ENCODE peak calls at places on chromosomes 4 and X, in six cellular contexts. K is AG09319, T is IMR-90, P is GM13976, Y is RWPE1, G is AG10803. U is an unnamed sample.

GRCh38 chr4:169485791-169486742 is 126.3 kb downstream of the NEK1 start:
- DNase-seq in Y (peak), K (no peak), P (peak), G (peak), T (peak), U (peak)

GRCh38 chr4:173485164-173485563 is 44.9 kb downstream of the HAND2 start:
- DNase-seq in K (no peak), T (peak), Y (no peak), P (no peak), G (peak), U (no peak)

GRCh38 chr4:102430511-102430910 is 70.6 kb upstream of the NFKB1 start:
- DNase-seq in K (no peak), T (peak), Y (no peak), G (peak), P (no peak), U (peak)

GRCh38 chr4:8740666-8741395 is 130.8 kb downstream of the HMX1 start:
- DNase-seq in K (no peak), G (no peak), T (no peak), P (peak), Y (no peak), U (no peak)

GRCh38 chr4:112316333-112316732 is 19.2 kb downstream of the ALPK1 start:
- DNase-seq in Y (no peak), P (no peak), K (no peak), G (no peak), T (no peak), U (no peak)

GRCh38 chr4:94399277-94399676 is 52.5 kb upstream of the PDLIM5 start:
- DNase-seq in G (no peak), P (no peak), Y (no peak), K (no peak), T (no peak), U (no peak)

GRCh38 chr4:70183168-70183939 is 12.2 kb upstream of the ODAM start:
- DNase-seq in G (peak), Y (peak), P (no peak), K (peak), T (peak), U (peak)

GRCh38 chr4:148514041-148514440 is 71.8 kb upstream of the NR3C2 start:
- DNase-seq in P (no peak), G (no peak), T (peak), Y (peak), K (no peak), U (no peak)

GRCh38 chrX:104347860-104348259 is 93.1 kb upstream of the ESX1 start:
- DNase-seq in G (no peak), P (no peak), Y (no peak), K (no peak), T (no peak), U (peak)

GRCh38 chrX:101407167-101407747 is 468 bp downstream of the GLA start:
- DNase-seq in P (no peak), T (no peak), G (no peak), Y (no peak), K (no peak), U (no peak)

GRCh38 chrX:108261541-108262218 is 170.1 kb downstream of the ATG4A start:
- DNase-seq in T (peak), K (peak), Y (peak), P (no peak), G (no peak), U (peak)

GRCh38 chr4:10579700-10580099 is 104.9 kb downstream of the CLNK start:
- DNase-seq in T (no peak), K (no peak), G (no peak), Y (no peak), P (no peak), U (no peak)

GRCh38 chrX:121154858-121155404 is 107.5 kb downstream of the GLUD2 start:
- DNase-seq in Y (no peak), K (no peak), P (no peak), T (no peak), G (no peak), U (no peak)

GRCh38 chr4:79241846-79242245 is 84.0 kb downstream of the NAA11 start:
- DNase-seq in G (peak), K (no peak), T (peak), P (no peak), Y (no peak), U (peak)

GRCh38 chr4:84436812-84437211 is 62.3 kb downstream of the NKX6-1 start:
- DNase-seq in T (no peak), G (no peak), P (no peak), K (no peak), Y (no peak), U (no peak)

GRCh38 chr4:121073672-121074386 is 1.5 kb upstream of the NDNF start:
- DNase-seq in G (no peak), T (no peak), P (no peak), K (no peak), Y (no peak), U (no peak)

GRCh38 chrX:131366387-131366786 is 77.3 kb upstream of the IGSF1 start:
- DNase-seq in T (no peak), G (no peak), Y (no peak), K (no peak), P (no peak), U (no peak)

GRCh38 chrX:19017271-19017670 is 33.4 kb upstream of the PHKA2 start:
- DNase-seq in K (no peak), Y (peak), G (peak), T (peak), P (peak), U (peak)

GRCh38 chrX:46059316-46059715 is 485.9 kb downstream of the ZNF674 start:
- DNase-seq in T (no peak), K (no peak), G (no peak), Y (no peak), P (no peak), U (no peak)

GRCh38 chr4:153326513-153326912 is 18.0 kb upstream of the MND1 start:
- DNase-seq in T (peak), G (no peak), P (no peak), K (no peak), Y (no peak), U (no peak)

GRCh38 chr4:22573198-22573597 is 57.3 kb upstream of the ADGRA3 start:
- DNase-seq in K (no peak), G (no peak), T (no peak), P (no peak), Y (peak), U (no peak)

GRCh38 chr4:157271166-157271869 is 50.8 kb downstream of the GRIA2 start:
- DNase-seq in G (no peak), T (no peak), Y (no peak), K (no peak), P (no peak), U (no peak)

GRCh38 chr4:116878280-116878679 is 207.1 kb downstream of the TRAM1L1 start:
- DNase-seq in Y (no peak), G (no peak), K (no peak), P (no peak), T (no peak), U (no peak)

GRCh38 chrX:16646366-16647168 is 3.4 kb upstream of the S100G start:
- DNase-seq in Y (no peak), P (no peak), G (no peak), K (no peak), T (no peak), U (no peak)

GRCh38 chrX:68945081-68945602 is 116.3 kb downstream of the EFNB1 start:
- DNase-seq in P (no peak), K (no peak), Y (no peak), T (no peak), G (no peak), U (no peak)

GRCh38 chr4:102586644-102587021 is 85.5 kb downstream of the NFKB1 start:
- DNase-seq in T (no peak), P (no peak), K (no peak), G (no peak), Y (no peak), U (no peak)

GRCh38 chr4:24303926-24304325 is 280.4 kb downstream of the DHX15 start:
- DNase-seq in Y (no peak), G (no peak), K (no peak), T (no peak), P (no peak), U (no peak)

GRCh38 chr4:152321923-152322322 is 214.0 kb downstream of the FBXW7 start:
- DNase-seq in P (no peak), G (no peak), T (no peak), K (no peak), Y (no peak), U (no peak)
- TF ChIP-seq CTCF in P (no peak), G (peak), T (no peak), K (no peak), Y (no peak), U (no peak)

GRCh38 chr4:21134994-21135393 is 434.7 kb downstream of the PACRGL start:
- DNase-seq in T (no peak), P (no peak), Y (no peak), G (peak), K (no peak), U (peak)
- TF ChIP-seq CTCF in T (no peak), P (no peak), Y (no peak), G (peak), K (no peak), U (no peak)

DNA sequence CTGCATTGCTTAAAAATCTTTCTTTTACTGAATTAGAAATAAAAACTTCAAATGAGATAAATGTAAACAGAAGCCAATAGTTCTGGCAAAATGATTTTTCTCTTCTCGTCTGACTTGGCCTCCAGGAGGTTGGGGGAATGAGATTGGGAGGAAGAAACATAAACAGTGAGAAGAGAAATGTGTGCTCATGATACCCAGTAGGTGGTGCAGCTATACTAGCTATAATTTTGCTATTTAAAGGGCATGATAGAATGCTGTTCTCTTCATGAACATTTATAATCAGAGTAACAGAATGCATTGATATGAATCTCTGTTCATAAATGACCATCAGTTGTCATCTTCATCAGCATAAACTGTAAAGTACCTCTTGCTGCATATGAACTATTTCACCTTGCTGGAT is 85.5 kb downstream of the TACR3 start:
- DNase-seq in Y (peak), K (no peak), P (no peak), G (no peak), T (no peak), U (no peak)
- TF ChIP-seq CTCF in Y (no peak), K (no peak), P (no peak), G (no peak), T (no peak), U (no peak)

GRCh38 chr4:167020410-167020809 is 213.9 kb downstream of the SPOCK3 start:
- DNase-seq in K (no peak), T (no peak), G (no peak), Y (no peak), P (no peak), U (peak)
- TF ChIP-seq CTCF in K (no peak), T (no peak), G (no peak), Y (no peak), P (peak), U (peak)

GRCh38 chr4:164011791-164012190 is 517.3 kb downstream of the TMA16 start:
- DNase-seq in Y (no peak), P (no peak), G (no peak), T (no peak), K (no peak), U (no peak)

GRCh38 chr4:164009435-164009834 is 514.9 kb downstream of the TMA16 start:
- DNase-seq in K (no peak), P (no peak), G (no peak), Y (no peak), T (no peak), U (no peak)

GRCh38 chr4:164012396-164013027 is 518.0 kb downstream of the TMA16 start:
- DNase-seq in T (no peak), G (no peak), P (peak), Y (peak), K (no peak), U (peak)
- TF ChIP-seq CTCF in T (peak), G (no peak), P (peak), Y (peak), K (no peak), U (no peak)

GRCh38 chrX:135391734-135392133 is 30.0 kb upstream of the SMIM10L2A start:
- DNase-seq in Y (no peak), P (no peak), T (no peak), K (no peak), G (no peak), U (no peak)
- TF ChIP-seq CTCF in Y (no peak), P (no peak), T (no peak), K (no peak), G (no peak), U (no peak)

GRCh38 chr4:122625156-122625555 is 4.3 kb upstream of the IL21 start:
- DNase-seq in Y (no peak), T (peak), G (peak), P (no peak), K (no peak), U (peak)
- TF ChIP-seq CTCF in Y (no peak), T (no peak), G (no peak), P (no peak), K (no peak), U (no peak)

GRCh38 chr4:137610960-137611359 is 78.7 kb upstream of the PCDH18 start:
- DNase-seq in Y (peak), K (no peak), T (peak), G (no peak), P (no peak), U (peak)
- TF ChIP-seq CTCF in Y (peak), K (peak), T (peak), G (peak), P (no peak), U (peak)

U was measured in choroid plexus epithelial cell.